ENCODE peak calls at places on chromosomes 1 and 21, in eight cellular contexts. L, O, I, T, K, Z, M and G are unnamed samples.

GRCh38 chr1:31683997-31684396 is 19.8 kb downstream of the COL16A1 start:
- DNase-seq in I (no peak), T (no peak), Z (peak; percentile 24), M (no peak), K (no peak), L (no peak), O (no peak), G (no peak)

GRCh38 chr1:24917327-24918074 is 12.6 kb downstream of the RUNX3 start:
- DNase-seq in K (no peak), I (no peak), T (no peak), L (no peak), M (no peak), O (no peak), Z (no peak), G (no peak)

GRCh38 chr1:8412183-8412831 is 94.4 kb downstream of the SLC45A1 start:
- DNase-seq in K (no peak), L (no peak), O (no peak), T (peak; percentile 77), I (peak; percentile 53), Z (peak; percentile 72), M (no peak), G (no peak)

GRCh38 chr1:213539464-213539863 is 448.3 kb upstream of the PROX1 start:
- DNase-seq in O (no peak), M (no peak), T (no peak), L (no peak), K (no peak), I (no peak), Z (no peak), G (no peak)

GRCh38 chr21:38136201-38136600 is 120.6 kb upstream of the KCNJ15 start:
- DNase-seq in L (no peak), M (no peak), I (no peak), K (no peak), O (no peak), Z (peak; percentile 46), T (no peak), G (no peak)

GRCh38 chr1:14142397-14143095 is 442.6 kb downstream of the PRDM2 start:
- DNase-seq in M (no peak), I (no peak), Z (no peak), T (no peak), L (no peak), O (no peak), K (no peak), G (no peak)

GRCh38 chr1:155131846-155132245 is 3.8 kb upstream of the SLC50A1 start:
- DNase-seq in O (no peak), M (no peak), K (no peak), Z (no peak), I (no peak), T (no peak), L (no peak), G (no peak)

GRCh38 chr1:224539971-224540370 is 76.1 kb upstream of the CNIH3 start:
- DNase-seq in L (no peak), K (no peak), M (no peak), Z (no peak), O (no peak), T (no peak), I (no peak), G (no peak)

DNA sequence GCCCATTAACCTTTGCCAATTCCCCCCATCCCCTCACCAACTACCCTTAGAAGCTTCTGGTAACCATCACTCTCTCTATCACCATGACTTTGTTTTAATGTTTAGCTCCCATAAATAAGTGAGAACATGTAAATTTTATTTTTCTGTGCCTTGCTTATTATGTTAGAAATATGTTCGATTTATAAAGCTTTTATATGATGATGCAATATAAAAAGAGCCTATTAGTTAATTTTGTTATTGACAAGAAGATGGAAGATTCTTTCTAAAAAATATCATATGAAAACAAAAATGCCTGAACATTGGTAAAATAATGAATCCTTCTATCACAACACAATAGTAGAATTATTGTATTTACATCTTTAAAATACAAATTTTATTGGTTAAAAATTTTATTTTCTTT is 836.1 kb upstream of the TMPRSS15 start:
- DNase-seq in Z (no peak), M (no peak), K (no peak), O (no peak), I (no peak), L (no peak), T (no peak), G (no peak)
- H3K9me3 ChIP-seq in Z (no peaks in the 10 kb centered on the region), M (no peaks in the 10 kb centered on the region), K (no peaks in the 10 kb centered on the region), O (no peaks in the 10 kb centered on the region), I (no peaks in the 10 kb centered on the region), L (no peaks in the 10 kb centered on the region), T (no peaks in the 10 kb centered on the region), G (no peaks in the 10 kb centered on the region)

GRCh38 chr1:89682630-89683029 is 49.7 kb downstream of the LRRC8C start:
- DNase-seq in M (no peak), K (no peak), I (no peak), L (no peak), T (no peak), Z (no peak), O (no peak), G (no peak)
- H3K9me3 ChIP-seq in M (no peaks in the 10 kb centered on the region), K (no peaks in the 10 kb centered on the region), I (no peaks in the 10 kb centered on the region), L (no peaks in the 10 kb centered on the region), T (no peaks in the 10 kb centered on the region), Z (no peaks in the 10 kb centered on the region), O (no peaks in the 10 kb centered on the region), G (no peaks in the 10 kb centered on the region)

GRCh38 chr1:37362569-37362968 is 111.8 kb upstream of the ZC3H12A start:
- DNase-seq in K (no peak), O (no peak), I (no peak), Z (no peak), L (no peak), M (no peak), T (no peak), G (no peak)
- H3K9me3 ChIP-seq in K (peaks cover 12% of the 10 kb centered on the region), O (no peaks in the 10 kb centered on the region), I (no peaks in the 10 kb centered on the region), Z (no peaks in the 10 kb centered on the region), L (no peaks in the 10 kb centered on the region), M (no peaks in the 10 kb centered on the region), T (no peaks in the 10 kb centered on the region), G (no peaks in the 10 kb centered on the region)

GRCh38 chr1:4745560-4745959 is 91.2 kb downstream of the AJAP1 start:
- DNase-seq in O (no peak), L (no peak), M (no peak), Z (no peak), I (no peak), T (no peak), K (no peak), G (no peak)
- H3K9me3 ChIP-seq in O (no peaks in the 10 kb centered on the region), L (no peaks in the 10 kb centered on the region), M (no peaks in the 10 kb centered on the region), Z (no peaks in the 10 kb centered on the region), I (no peaks in the 10 kb centered on the region), T (peaks cover 6% of the 10 kb centered on the region), K (no peaks in the 10 kb centered on the region), G (no peaks in the 10 kb centered on the region)

GRCh38 chr1:111101854-111102642 is 37.8 kb downstream of the DRAM2 start:
- DNase-seq in T (no peak), I (no peak), Z (peak; percentile 70), M (no peak), L (no peak), O (no peak), K (no peak), G (no peak)
- H3K9me3 ChIP-seq in T (no peaks in the 10 kb centered on the region), I (no peaks in the 10 kb centered on the region), Z (no peaks in the 10 kb centered on the region), M (no peaks in the 10 kb centered on the region), L (peaks cover 8% of the 10 kb centered on the region), O (no peaks in the 10 kb centered on the region), K (peaks cover 53% of the 10 kb centered on the region), G (peaks cover 15% of the 10 kb centered on the region)

GRCh38 chr1:2980073-2980791 is 41.0 kb upstream of the ACTRT2 start:
- DNase-seq in I (no peak), Z (no peak), M (no peak), T (no peak), O (no peak), K (no peak), L (peak; percentile 63), G (no peak)
- H3K9me3 ChIP-seq in I (no peaks in the 10 kb centered on the region), Z (no peaks in the 10 kb centered on the region), M (no peaks in the 10 kb centered on the region), T (no peaks in the 10 kb centered on the region), O (no peaks in the 10 kb centered on the region), K (no peaks in the 10 kb centered on the region), L (no peaks in the 10 kb centered on the region), G (no peaks in the 10 kb centered on the region)

GRCh38 chr1:2856076-2856390 is 54.5 kb upstream of the TTC34 start:
- DNase-seq in Z (no peak), M (no peak), T (no peak), L (peak; percentile 59), K (no peak), O (no peak), I (no peak), G (no peak)
- H3K9me3 ChIP-seq in Z (no peaks in the 10 kb centered on the region), M (no peaks in the 10 kb centered on the region), T (peaks cover 7% of the 10 kb centered on the region), L (no peaks in the 10 kb centered on the region), K (no peaks in the 10 kb centered on the region), O (no peaks in the 10 kb centered on the region), I (no peaks in the 10 kb centered on the region), G (no peaks in the 10 kb centered on the region)

GRCh38 chr1:237903961-237904360 is 13.2 kb upstream of the ZP4 start:
- DNase-seq in T (no peak), O (no peak), I (no peak), Z (peak; percentile 4), M (no peak), K (no peak), L (no peak), G (no peak)
- H3K9me3 ChIP-seq in T (peaks cover 4% of the 10 kb centered on the region), O (no peaks in the 10 kb centered on the region), I (no peaks in the 10 kb centered on the region), Z (no peaks in the 10 kb centered on the region), M (no peaks in the 10 kb centered on the region), K (no peaks in the 10 kb centered on the region), L (no peaks in the 10 kb centered on the region), G (no peaks in the 10 kb centered on the region)

DNA sequence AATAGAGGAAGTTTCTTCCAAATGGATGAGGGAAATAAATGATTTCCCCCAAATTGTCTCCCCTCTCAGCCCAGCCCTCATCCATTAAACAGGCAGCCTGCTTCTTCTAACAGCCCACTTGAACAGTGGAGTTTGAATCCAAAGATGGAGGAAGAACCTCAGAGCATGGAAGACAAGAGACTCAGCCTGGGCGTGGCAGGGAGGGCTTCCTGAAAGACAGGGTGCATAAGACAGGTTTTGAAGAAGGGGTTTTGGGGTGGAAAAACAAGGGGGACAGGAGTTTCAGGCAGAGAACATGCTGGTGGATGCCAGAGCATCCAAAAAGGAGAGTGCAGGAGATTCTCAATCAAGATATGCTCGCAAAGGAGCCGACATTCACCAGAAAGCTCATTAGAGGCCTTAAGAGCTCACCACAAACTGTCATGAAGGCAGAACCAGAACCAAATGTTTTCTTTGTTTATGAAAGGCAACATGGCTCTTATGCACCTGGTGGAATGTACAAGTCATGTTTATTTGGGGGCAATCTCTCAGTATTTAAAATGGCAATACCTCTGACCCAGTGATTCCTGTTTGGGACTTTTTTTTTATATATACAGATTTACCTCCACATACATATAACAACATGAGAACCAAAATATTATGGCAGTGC is 26.5 kb upstream of the TSPEAR start:
- DNase-seq in I (no peak), M (no peak), O (no peak), L (no peak), K (no peak), T (no peak), Z (peak; percentile 14), G (no peak)
- H3K9me3 ChIP-seq in I (no peaks in the 10 kb centered on the region), M (no peaks in the 10 kb centered on the region), O (peaks cover 29% of the 10 kb centered on the region), L (peaks cover 7% of the 10 kb centered on the region), K (peaks cover 76% of the 10 kb centered on the region), T (no peaks in the 10 kb centered on the region), Z (peaks cover 13% of the 10 kb centered on the region), G (peaks cover 8% of the 10 kb centered on the region)